ENCODE peak calls at places on chromosome 6, in four cellular contexts. L, J, Q and W are unnamed samples.

GRCh38 chr6:159969204-159969912 is 476 bp downstream of the IGF2R start:
- DNase-seq in L (no peak), J (peak), Q (peak), W (peak)

GRCh38 chr6:32792901-32793400 is 23.9 kb downstream of the HLA-DOB start:
- DNase-seq in L (no peak), J (no peak), Q (no peak), W (no peak)

GRCh38 chr6:135586844-135587243 is 89.3 kb upstream of the AHI1 start:
- DNase-seq in L (no peak), J (peak), Q (peak), W (peak)

GRCh38 chr6:143802833-143803565 is 40.1 kb upstream of the LTV1 start:
- DNase-seq in L (no peak), J (no peak), Q (peak), W (no peak)

GRCh38 chr6:20325641-20326421 is 75.8 kb upstream of the E2F3 start:
- DNase-seq in L (no peak), J (no peak), Q (peak), W (no peak)

GRCh38 chr6:122746708-122747107 is 32.8 kb upstream of the FABP7 start:
- DNase-seq in L (no peak), J (no peak), Q (no peak), W (no peak)

GRCh38 chr6:87944541-87944954 is 103.1 kb upstream of the SPACA1 start:
- DNase-seq in L (peak), J (no peak), Q (peak), W (peak)

GRCh38 chr6:33207569-33208088 is 671 bp upstream of the RING1 start:
- DNase-seq in L (peak), J (no peak), Q (peak), W (peak)

GRCh38 chr6:816510-817084 is 123.7 kb upstream of the EXOC2 start:
- DNase-seq in L (no peak), J (no peak), Q (no peak), W (no peak)

GRCh38 chr6:136208783-136209182 is 41.3 kb downstream of the MTFR2 start:
- DNase-seq in L (no peak), J (no peak), Q (no peak), W (no peak)

GRCh38 chr6:11386323-11386722 is 151.2 kb upstream of the TMEM170B start:
- DNase-seq in L (no peak), J (no peak), Q (no peak), W (no peak)

GRCh38 chr6:159727717-159728440 is 573 bp downstream of the WTAP start:
- DNase-seq in L (no peak), J (no peak), Q (peak), W (peak)

GRCh38 chr6:78598966-78599365 is 268.4 kb upstream of the IRAK1BP1 start:
- DNase-seq in L (no peak), J (no peak), Q (peak), W (peak)

GRCh38 chr6:4635666-4636065 is 140.5 kb upstream of the CDYL start:
- DNase-seq in L (no peak), J (no peak), Q (peak), W (no peak)

GRCh38 chr6:50007821-50008220 is 14.0 kb downstream of the DEFB110 start:
- DNase-seq in L (no peak), J (no peak), Q (no peak), W (peak)

GRCh38 chr6:100194535-100194934 is 200.5 kb upstream of the MCHR2 start:
- DNase-seq in L (no peak), J (no peak), Q (no peak), W (no peak)

GRCh38 chr6:139753198-139753861 is 378.9 kb upstream of the CITED2 start:
- DNase-seq in L (no peak), J (no peak), Q (peak), W (peak)

GRCh38 chr6:11297376-11297729 is 64.9 kb upstream of the NEDD9 start:
- DNase-seq in L (no peak), J (no peak), Q (no peak), W (no peak)

GRCh38 chr6:21616005-21616404 is 22.5 kb downstream of the SOX4 start:
- DNase-seq in L (peak), J (no peak), Q (no peak), W (no peak)

GRCh38 chr6:138769102-138769676 is 4.4 kb upstream of the CCDC28A start:
- DNase-seq in L (no peak), J (no peak), Q (no peak), W (no peak)

GRCh38 chr6:91152824-91153223 is 566.0 kb upstream of the MAP3K7 start:
- DNase-seq in L (no peak), J (no peak), Q (no peak), W (no peak)